ENCODE peak calls at places on chromosomes 4 and X, in eight cellular contexts. One of them, this sample, is unnamed.

GRCh38 chr4:80138556-80139538 is 58.5 kb upstream of the PRDM8 start:
- DNase-seq in CD8-positive, alpha-beta T cell: peak; percentile 42
- DNase-seq in suprapubic skin: no peak
- DNase-seq in fibroblast of villous mesenchyme: peak; percentile 41
- DNase-seq in cardiac muscle cell: no peak
- DNase-seq in sigmoid colon: no peak
- DNase-seq in cardiac fibroblast: peak; percentile 79
- DNase-seq in OCI-LY7: no peak
- DNase-seq in this sample: peak; percentile 53

GRCh38 chrX:50920132-50920531 is 9.6 kb downstream of the BMP15 start:
- DNase-seq in CD8-positive, alpha-beta T cell: no peak
- DNase-seq in suprapubic skin: no peak
- DNase-seq in fibroblast of villous mesenchyme: peak; percentile 1
- DNase-seq in cardiac muscle cell: no peak
- DNase-seq in sigmoid colon: no peak
- DNase-seq in cardiac fibroblast: peak; percentile 32
- DNase-seq in OCI-LY7: no peak
- DNase-seq in this sample: peak; percentile 10

GRCh38 chr4:154189346-154189745 is 302.3 kb downstream of the DCHS2 start:
- DNase-seq in CD8-positive, alpha-beta T cell: no peak
- DNase-seq in suprapubic skin: no peak
- DNase-seq in fibroblast of villous mesenchyme: no peak
- DNase-seq in cardiac muscle cell: no peak
- DNase-seq in sigmoid colon: no peak
- DNase-seq in cardiac fibroblast: peak; percentile 40
- DNase-seq in OCI-LY7: no peak
- DNase-seq in this sample: no peak

GRCh38 chrX:34275710-34276109 is 143.6 kb upstream of the FAM47A start:
- DNase-seq in CD8-positive, alpha-beta T cell: no peak
- DNase-seq in suprapubic skin: no peak
- DNase-seq in fibroblast of villous mesenchyme: no peak
- DNase-seq in cardiac muscle cell: peak; percentile 27
- DNase-seq in sigmoid colon: no peak
- DNase-seq in cardiac fibroblast: no peak
- DNase-seq in OCI-LY7: no peak
- DNase-seq in this sample: no peak

GRCh38 chrX:112638691-112639090 is 41.0 kb downstream of the LHFPL1 start:
- DNase-seq in CD8-positive, alpha-beta T cell: no peak
- DNase-seq in suprapubic skin: no peak
- DNase-seq in fibroblast of villous mesenchyme: no peak
- DNase-seq in cardiac muscle cell: no peak
- DNase-seq in sigmoid colon: no peak
- DNase-seq in cardiac fibroblast: no peak
- DNase-seq in OCI-LY7: no peak
- DNase-seq in this sample: no peak

GRCh38 chrX:85024562-85024961 is 20.9 kb downstream of the APOOL start:
- DNase-seq in CD8-positive, alpha-beta T cell: no peak
- DNase-seq in suprapubic skin: no peak
- DNase-seq in fibroblast of villous mesenchyme: no peak
- DNase-seq in cardiac muscle cell: no peak
- DNase-seq in sigmoid colon: no peak
- DNase-seq in cardiac fibroblast: no peak
- DNase-seq in OCI-LY7: no peak
- DNase-seq in this sample: no peak

GRCh38 chrX:107348990-107349389 is 100.5 kb upstream of the FRMPD3 start:
- DNase-seq in CD8-positive, alpha-beta T cell: no peak
- DNase-seq in suprapubic skin: no peak
- DNase-seq in fibroblast of villous mesenchyme: no peak
- DNase-seq in cardiac muscle cell: no peak
- DNase-seq in sigmoid colon: no peak
- DNase-seq in cardiac fibroblast: no peak
- DNase-seq in OCI-LY7: no peak
- DNase-seq in this sample: no peak

GRCh38 chrX:129540725-129541184 is 696 bp downstream of the OCRL start:
- DNase-seq in CD8-positive, alpha-beta T cell: no peak
- DNase-seq in suprapubic skin: no peak
- DNase-seq in fibroblast of villous mesenchyme: peak; percentile 28
- DNase-seq in cardiac muscle cell: peak; percentile 2
- DNase-seq in sigmoid colon: peak; percentile 69
- DNase-seq in cardiac fibroblast: no peak
- DNase-seq in OCI-LY7: peak; percentile 12
- DNase-seq in this sample: no peak

GRCh38 chr4:103374773-103375172 is 176.6 kb upstream of the CENPE start:
- DNase-seq in CD8-positive, alpha-beta T cell: no peak
- DNase-seq in suprapubic skin: no peak
- DNase-seq in fibroblast of villous mesenchyme: no peak
- DNase-seq in cardiac muscle cell: no peak
- DNase-seq in sigmoid colon: no peak
- DNase-seq in cardiac fibroblast: no peak
- DNase-seq in OCI-LY7: no peak
- DNase-seq in this sample: no peak

GRCh38 chr4:721261-722171 is 15.9 kb downstream of the PCGF3 start:
- DNase-seq in CD8-positive, alpha-beta T cell: no peak
- DNase-seq in suprapubic skin: peak; percentile 76
- DNase-seq in fibroblast of villous mesenchyme: peak; percentile 86
- DNase-seq in cardiac muscle cell: no peak
- DNase-seq in sigmoid colon: no peak
- DNase-seq in cardiac fibroblast: peak; percentile 26
- DNase-seq in OCI-LY7: no peak
- DNase-seq in this sample: no peak

GRCh38 chr4:138897818-138898226 is 117.8 kb upstream of the NOCT start:
- DNase-seq in CD8-positive, alpha-beta T cell: no peak
- DNase-seq in suprapubic skin: no peak
- DNase-seq in fibroblast of villous mesenchyme: peak; percentile 87
- DNase-seq in cardiac muscle cell: no peak
- DNase-seq in sigmoid colon: no peak
- DNase-seq in cardiac fibroblast: peak; percentile 68
- DNase-seq in OCI-LY7: no peak
- DNase-seq in this sample: peak; percentile 56

GRCh38 chr4:138901177-138901576 is 114.4 kb upstream of the NOCT start:
- DNase-seq in CD8-positive, alpha-beta T cell: no peak
- DNase-seq in suprapubic skin: no peak
- DNase-seq in fibroblast of villous mesenchyme: no peak
- DNase-seq in cardiac muscle cell: no peak
- DNase-seq in sigmoid colon: no peak
- DNase-seq in cardiac fibroblast: no peak
- DNase-seq in OCI-LY7: no peak
- DNase-seq in this sample: no peak

GRCh38 chr4:138894688-138895087 is 120.9 kb upstream of the NOCT start:
- DNase-seq in CD8-positive, alpha-beta T cell: no peak
- DNase-seq in suprapubic skin: no peak
- DNase-seq in fibroblast of villous mesenchyme: no peak
- DNase-seq in cardiac muscle cell: no peak
- DNase-seq in sigmoid colon: no peak
- DNase-seq in cardiac fibroblast: no peak
- DNase-seq in OCI-LY7: no peak
- DNase-seq in this sample: no peak

GRCh38 chr4:138899999-138900398 is 115.6 kb upstream of the NOCT start:
- DNase-seq in CD8-positive, alpha-beta T cell: no peak
- DNase-seq in suprapubic skin: no peak
- DNase-seq in fibroblast of villous mesenchyme: no peak
- DNase-seq in cardiac muscle cell: no peak
- DNase-seq in sigmoid colon: no peak
- DNase-seq in cardiac fibroblast: no peak
- DNase-seq in OCI-LY7: no peak
- DNase-seq in this sample: no peak

DNA sequence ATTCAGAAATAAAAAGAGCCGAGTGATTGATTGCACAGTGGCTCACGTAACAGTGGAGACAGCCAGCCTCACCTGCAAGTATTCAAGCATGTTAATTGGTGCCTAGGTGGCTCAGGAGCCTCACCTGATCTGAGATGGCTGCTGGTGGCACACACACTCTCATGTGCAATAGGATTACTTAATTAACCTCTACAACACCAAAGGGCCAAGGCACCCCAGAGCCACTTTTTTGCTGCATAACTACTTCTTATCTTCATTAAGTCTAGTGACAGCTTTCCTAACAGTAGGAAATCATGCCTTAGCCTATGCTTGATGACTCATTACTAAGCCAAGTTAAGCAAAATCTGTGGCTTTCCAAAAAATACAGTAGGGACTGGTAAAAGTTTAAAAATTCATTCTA is 117.3 kb upstream of the NOCT start:
- DNase-seq in CD8-positive, alpha-beta T cell: no peak
- DNase-seq in suprapubic skin: no peak
- DNase-seq in fibroblast of villous mesenchyme: peak; percentile 51
- DNase-seq in cardiac muscle cell: no peak
- DNase-seq in sigmoid colon: no peak
- DNase-seq in cardiac fibroblast: peak; percentile 31
- DNase-seq in OCI-LY7: no peak
- DNase-seq in this sample: peak; percentile 36
- H3K4me3 ChIP-seq in CD8-positive, alpha-beta T cell: no peak overlapping the region
- H3K4me3 ChIP-seq in suprapubic skin: no peak overlapping the region
- H3K4me3 ChIP-seq in fibroblast of villous mesenchyme: no peak overlapping the region
- H3K4me3 ChIP-seq in cardiac muscle cell: no peak overlapping the region
- H3K4me3 ChIP-seq in sigmoid colon: no peak overlapping the region
- H3K4me3 ChIP-seq in cardiac fibroblast: no peak overlapping the region
- H3K4me3 ChIP-seq in OCI-LY7: no peak overlapping the region
- H3K4me3 ChIP-seq in this sample: no peak overlapping the region

GRCh38 chr4:176635372-176636261 is 157.1 kb downstream of the VEGFC start:
- DNase-seq in CD8-positive, alpha-beta T cell: no peak
- DNase-seq in suprapubic skin: no peak
- DNase-seq in fibroblast of villous mesenchyme: peak; percentile 85
- DNase-seq in cardiac muscle cell: no peak
- DNase-seq in sigmoid colon: no peak
- DNase-seq in cardiac fibroblast: peak; percentile 99
- DNase-seq in OCI-LY7: no peak
- DNase-seq in this sample: peak; percentile 85
- TF ChIP-seq CTCF in CD8-positive, alpha-beta T cell: no peak
- TF ChIP-seq CTCF in suprapubic skin: no peak
- TF ChIP-seq CTCF in fibroblast of villous mesenchyme: no peak
- TF ChIP-seq CTCF in cardiac muscle cell: no peak
- TF ChIP-seq CTCF in sigmoid colon: no peak
- TF ChIP-seq CTCF in cardiac fibroblast: peak; percentile 28
- TF ChIP-seq CTCF in OCI-LY7: no peak
- TF ChIP-seq CTCF in this sample: peak; percentile 10

GRCh38 chr4:140497428-140497775 is 691 bp downstream of the MGAT4D start:
- DNase-seq in CD8-positive, alpha-beta T cell: no peak
- DNase-seq in suprapubic skin: no peak
- DNase-seq in fibroblast of villous mesenchyme: no peak
- DNase-seq in cardiac muscle cell: no peak
- DNase-seq in sigmoid colon: no peak
- DNase-seq in cardiac fibroblast: no peak
- DNase-seq in OCI-LY7: no peak
- DNase-seq in this sample: no peak
- H3K4me3 ChIP-seq in CD8-positive, alpha-beta T cell: no peak overlapping the region
- H3K4me3 ChIP-seq in suprapubic skin: peak overlapping the region; percentile 34
- H3K4me3 ChIP-seq in fibroblast of villous mesenchyme: no peak overlapping the region
- H3K4me3 ChIP-seq in cardiac muscle cell: peak overlapping the region; percentile 29
- H3K4me3 ChIP-seq in sigmoid colon: peak overlapping the region; percentile 47
- H3K4me3 ChIP-seq in cardiac fibroblast: no peak overlapping the region
- H3K4me3 ChIP-seq in OCI-LY7: no peak overlapping the region
- H3K4me3 ChIP-seq in this sample: no peak overlapping the region

GRCh38 chr4:41990383-41991111 is at the start of gene SLC30A9:
- DNase-seq in CD8-positive, alpha-beta T cell: peak; percentile 91
- DNase-seq in suprapubic skin: peak; percentile 97
- DNase-seq in fibroblast of villous mesenchyme: peak; percentile 95
- DNase-seq in cardiac muscle cell: peak; percentile 96
- DNase-seq in sigmoid colon: peak; percentile 98
- DNase-seq in cardiac fibroblast: peak; percentile 95
- DNase-seq in OCI-LY7: peak; percentile 96
- DNase-seq in this sample: peak; percentile 94
- TF ChIP-seq CTCF in CD8-positive, alpha-beta T cell: no peak
- TF ChIP-seq CTCF in suprapubic skin: no peak
- TF ChIP-seq CTCF in fibroblast of villous mesenchyme: peak; percentile 37
- TF ChIP-seq CTCF in cardiac muscle cell: peak; percentile 30
- TF ChIP-seq CTCF in sigmoid colon: peak; percentile 21
- TF ChIP-seq CTCF in cardiac fibroblast: peak; percentile 50
- TF ChIP-seq CTCF in OCI-LY7: no peak
- TF ChIP-seq CTCF in this sample: peak; percentile 39

GRCh38 chr4:19009886-19010285 is 988.3 kb upstream of the LCORL start:
- DNase-seq in CD8-positive, alpha-beta T cell: no peak
- DNase-seq in suprapubic skin: no peak
- DNase-seq in fibroblast of villous mesenchyme: peak; percentile 73
- DNase-seq in cardiac muscle cell: no peak
- DNase-seq in sigmoid colon: no peak
- DNase-seq in cardiac fibroblast: no peak
- DNase-seq in OCI-LY7: no peak
- DNase-seq in this sample: no peak
- H3K4me3 ChIP-seq in CD8-positive, alpha-beta T cell: no peak overlapping the region
- H3K4me3 ChIP-seq in suprapubic skin: no peak overlapping the region
- H3K4me3 ChIP-seq in fibroblast of villous mesenchyme: no peak overlapping the region
- H3K4me3 ChIP-seq in cardiac muscle cell: no peak overlapping the region
- H3K4me3 ChIP-seq in sigmoid colon: no peak overlapping the region
- H3K4me3 ChIP-seq in cardiac fibroblast: no peak overlapping the region
- H3K4me3 ChIP-seq in OCI-LY7: no peak overlapping the region
- H3K4me3 ChIP-seq in this sample: no peak overlapping the region

DNA sequence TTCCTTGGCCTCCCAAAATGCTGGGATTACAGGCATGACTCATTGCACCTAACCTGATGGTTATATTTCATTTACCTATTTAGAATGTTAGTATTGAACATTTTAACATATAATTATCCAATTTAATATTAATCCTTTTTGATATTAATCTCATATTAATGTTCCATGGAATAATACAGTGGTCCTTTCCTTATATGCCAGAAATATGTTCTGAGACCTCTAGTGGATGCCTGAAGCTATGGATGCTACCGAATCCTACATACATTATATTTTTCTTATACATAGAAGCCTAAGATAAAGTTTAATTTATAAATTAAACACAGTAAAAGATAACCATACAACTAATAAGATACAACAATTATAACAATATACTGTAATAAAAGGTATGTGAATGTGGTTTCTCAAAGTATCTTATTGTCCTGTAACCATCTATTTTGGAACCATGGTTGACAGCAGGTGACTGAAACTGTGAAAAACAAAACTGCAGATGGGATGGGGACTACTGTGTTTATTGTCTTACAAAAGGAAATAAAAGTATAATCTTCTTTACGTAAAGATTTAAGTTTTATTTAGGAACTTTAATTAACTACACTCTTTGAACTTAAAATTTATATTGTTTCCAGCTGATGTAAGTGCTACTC is 431.4 kb downstream of the GRID2 start:
- DNase-seq in CD8-positive, alpha-beta T cell: no peak
- DNase-seq in suprapubic skin: no peak
- DNase-seq in fibroblast of villous mesenchyme: no peak
- DNase-seq in cardiac muscle cell: no peak
- DNase-seq in sigmoid colon: no peak
- DNase-seq in cardiac fibroblast: no peak
- DNase-seq in OCI-LY7: no peak
- DNase-seq in this sample: no peak
- TF ChIP-seq CTCF in CD8-positive, alpha-beta T cell: no peak
- TF ChIP-seq CTCF in suprapubic skin: no peak
- TF ChIP-seq CTCF in fibroblast of villous mesenchyme: no peak
- TF ChIP-seq CTCF in cardiac muscle cell: no peak
- TF ChIP-seq CTCF in sigmoid colon: no peak
- TF ChIP-seq CTCF in cardiac fibroblast: no peak
- TF ChIP-seq CTCF in OCI-LY7: peak; percentile 32
- TF ChIP-seq CTCF in this sample: no peak

GRCh38 chrX:148580016-148580415 is 79.6 kb downstream of the AFF2 start:
- DNase-seq in CD8-positive, alpha-beta T cell: no peak
- DNase-seq in suprapubic skin: no peak
- DNase-seq in fibroblast of villous mesenchyme: no peak
- DNase-seq in cardiac muscle cell: no peak
- DNase-seq in sigmoid colon: no peak
- DNase-seq in cardiac fibroblast: no peak
- DNase-seq in OCI-LY7: peak; percentile 28
- DNase-seq in this sample: peak; percentile 50
- H3K4me3 ChIP-seq in CD8-positive, alpha-beta T cell: no peak overlapping the region
- H3K4me3 ChIP-seq in suprapubic skin: no peak overlapping the region
- H3K4me3 ChIP-seq in fibroblast of villous mesenchyme: no peak overlapping the region
- H3K4me3 ChIP-seq in cardiac muscle cell: no peak overlapping the region
- H3K4me3 ChIP-seq in sigmoid colon: no peak overlapping the region
- H3K4me3 ChIP-seq in cardiac fibroblast: no peak overlapping the region
- H3K4me3 ChIP-seq in OCI-LY7: no peak overlapping the region
- H3K4me3 ChIP-seq in this sample: no peak overlapping the region

This sample was measured in astrocyte of the spinal cord.